ENCODE peak calls at places on chromosomes 11 and 22, in five cellular contexts. T is GM23248; X is fibroblast of lung; E is CD8-positive, alpha-beta T cell; F is prostate gland. G is an unnamed sample. For H3K36me3, the result is how much of the 10 kb centered on the place peaks cover.

GRCh38 chr11:78941226-78941851 is 366.7 kb upstream of the NARS2 start:
- DNase-seq in F (no peak), T (no peak), X (no peak), E (no peak), G (no peak)

GRCh38 chr22:30195245-30196140 is 51.1 kb downstream of the LIF start:
- DNase-seq in E (no peak), X (peak), T (peak), F (no peak), G (peak)

GRCh38 chr11:13009921-13010736 is 1.0 kb downstream of the RASSF10 start:
- DNase-seq in X (peak), T (peak), F (no peak), E (no peak), G (peak)

GRCh38 chr11:35290876-35291275 is 128.5 kb downstream of the SLC1A2 start:
- DNase-seq in X (no peak), F (no peak), E (no peak), T (no peak), G (no peak)

GRCh38 chr11:23948831-23949230 is 548.0 kb upstream of the LUZP2 start:
- DNase-seq in X (no peak), T (no peak), E (no peak), F (no peak), G (no peak)

GRCh38 chr11:125263268-125263790 is 98.8 kb downstream of the PKNOX2 start:
- DNase-seq in X (peak), E (no peak), T (peak), F (no peak), G (peak)

GRCh38 chr11:70948855-70949551 is 303.4 kb downstream of the SHANK2 start:
- DNase-seq in T (no peak), E (no peak), F (no peak), X (no peak), G (no peak)

GRCh38 chr11:72227316-72228228 is 3.0 kb downstream of the INPPL1 start:
- DNase-seq in X (peak), T (peak), E (no peak), F (no peak), G (no peak)

GRCh38 chr11:30914143-30914762 is 328.1 kb upstream of the MPPED2 start:
- DNase-seq in F (peak), E (no peak), X (peak), T (peak), G (peak)

GRCh38 chr11:6625156-6625831 is 6.1 kb upstream of the TPP1 start:
- DNase-seq in E (no peak), T (no peak), X (no peak), F (no peak), G (no peak)

GRCh38 chr11:34198523-34198922 is 93.1 kb downstream of the NAT10 start:
- DNase-seq in T (peak), X (no peak), F (no peak), E (peak), G (no peak)

GRCh38 chr11:76139317-76139716 is 67.0 kb downstream of the WNT11 start:
- DNase-seq in X (no peak), E (no peak), F (no peak), T (no peak), G (no peak)

GRCh38 chr11:113532697-113533424 is 57.7 kb upstream of the DRD2 start:
- DNase-seq in T (peak), X (peak), F (peak), E (peak), G (peak)

DNA sequence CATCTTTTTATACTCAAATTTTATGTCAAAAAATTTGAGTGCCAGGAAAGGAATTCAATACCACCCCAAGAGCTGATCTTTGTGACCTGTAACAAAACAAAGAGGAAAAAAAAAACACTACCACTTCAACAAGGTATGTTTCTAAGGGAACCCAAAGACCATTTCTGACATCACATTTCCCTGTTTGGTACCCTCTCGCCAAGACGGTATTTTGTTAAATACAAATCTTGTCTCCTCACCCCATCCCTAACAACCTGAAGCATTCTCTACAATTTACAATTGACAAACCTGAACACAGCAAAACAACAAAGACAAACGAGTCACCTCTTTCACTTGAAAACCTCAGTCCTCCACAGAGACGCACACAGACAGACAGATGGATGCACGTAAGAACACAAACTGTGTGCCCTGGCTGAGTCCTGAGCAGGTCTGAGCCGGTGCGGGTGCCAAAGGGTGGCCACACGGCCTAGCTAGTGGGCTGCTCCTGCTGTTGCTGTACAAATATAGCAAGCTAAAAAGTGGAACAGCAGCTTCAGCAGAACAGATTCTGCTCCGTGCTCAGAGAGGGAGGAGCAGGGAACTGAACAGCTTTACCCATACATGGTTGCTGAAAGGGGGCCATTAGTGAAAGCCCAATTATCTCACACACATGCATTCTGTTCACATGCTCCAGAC is 28.6 kb downstream of the CELF1 start:
- DNase-seq in F (peak), X (no peak), E (no peak), T (peak), G (no peak)
- H3K4me3 ChIP-seq in F (no peak), X (no peak), E (no peak), T (peak), G (no peak)

GRCh38 chr11:64766881-64767280 is 7.1 kb upstream of the PYGM start:
- DNase-seq in E (no peak), X (no peak), F (no peak), T (no peak), G (no peak)
- H3K36me3 ChIP-seq in E (half or more), X (half or more), F (under half), T (half or more), G (half or more)

GRCh38 chr11:43556892-43557291 is 123.6 kb upstream of the HSD17B12 start:
- DNase-seq in F (no peak), T (no peak), X (no peak), E (no peak), G (no peak)
- H3K4me3 ChIP-seq in F (no peak), T (no peak), X (no peak), E (no peak), G (no peak)

DNA sequence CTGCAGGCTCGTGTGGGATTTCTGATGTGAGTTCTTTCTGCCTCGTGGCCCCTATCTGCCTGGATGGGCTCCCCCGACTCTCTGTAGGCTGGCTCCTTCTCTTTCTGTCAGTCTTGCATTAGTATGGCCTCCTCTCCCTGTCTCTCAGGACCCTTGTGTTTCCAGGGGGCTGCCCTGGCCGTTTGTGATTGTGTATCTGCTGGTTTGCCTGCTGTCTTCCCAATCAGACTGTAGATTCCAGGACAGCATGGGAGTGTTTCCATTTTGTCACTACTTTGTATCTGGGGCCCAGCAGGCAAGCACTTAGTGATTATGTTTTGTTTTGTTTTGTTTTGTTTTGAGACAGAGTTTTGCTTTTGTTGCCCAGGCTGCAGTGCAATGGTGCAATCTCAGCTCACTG is 25.6 kb downstream of the SNAP29 start:
- DNase-seq in T (no peak), F (no peak), X (no peak), E (no peak), G (no peak)
- H3K36me3 ChIP-seq in T (under half), F (under half), X (under half), E (under half), G (under half)

DNA sequence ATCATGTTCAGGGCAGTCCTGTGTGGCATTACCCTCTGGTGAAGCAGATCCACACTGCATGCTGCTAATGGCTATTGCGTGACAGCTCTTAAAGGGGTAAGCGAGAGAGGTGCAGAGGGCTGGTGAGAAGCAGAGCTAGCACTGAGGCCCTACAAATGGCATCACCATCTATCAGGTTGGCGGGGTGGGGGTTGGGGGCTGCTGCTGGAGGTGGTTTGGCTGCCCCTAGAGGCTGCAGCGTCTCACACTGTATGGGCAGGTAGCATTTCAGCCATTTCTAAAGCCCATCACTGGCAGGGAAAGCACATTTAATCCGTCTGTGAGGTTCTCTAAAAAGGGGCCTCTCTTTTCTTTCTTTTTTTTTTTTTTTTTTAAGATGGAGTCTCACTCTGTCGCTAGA is 16.8 kb upstream of the TMA7B start:
- DNase-seq in X (no peak), E (peak), T (no peak), F (no peak), G (no peak)
- H3K4me3 ChIP-seq in X (no peak), E (no peak), T (no peak), F (no peak), G (no peak)

DNA sequence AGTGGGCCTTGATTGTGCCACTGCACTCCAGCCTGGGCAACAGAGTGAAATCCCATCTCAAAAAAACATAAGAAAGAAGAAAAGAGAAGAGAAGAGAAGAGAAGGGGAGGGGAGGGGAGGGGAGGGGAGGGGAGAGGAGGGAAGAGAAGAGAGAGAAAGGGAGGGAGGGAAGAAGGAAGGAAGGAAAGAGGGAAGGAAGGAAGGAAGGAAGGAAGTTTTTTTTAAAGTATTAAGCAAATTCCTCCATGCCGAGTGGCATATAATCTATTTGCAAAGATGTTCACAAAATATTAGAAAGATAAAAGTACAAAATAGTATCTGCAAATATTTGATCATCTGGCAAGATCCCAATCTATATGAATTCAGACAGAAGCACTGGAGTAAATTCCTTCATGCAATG is 10.5 kb upstream of the CFAP300 start:
- DNase-seq in F (no peak), X (no peak), T (no peak), E (no peak), G (no peak)
- H3K36me3 ChIP-seq in F (under half), X (under half), T (under half), E (under half), G (under half)

GRCh38 chr11:93034031-93034430 is 64.6 kb downstream of the MTNR1B start:
- DNase-seq in E (no peak), X (peak), T (no peak), F (no peak), G (no peak)
- H3K4me3 ChIP-seq in E (no peak), X (no peak), T (no peak), F (no peak), G (no peak)

GRCh38 chr11:47171856-47172255 is 4.8 kb downstream of the ARFGAP2 start:
- DNase-seq in X (no peak), T (no peak), F (no peak), E (no peak), G (no peak)

GRCh38 chr11:47175746-47176327 is 842 bp downstream of the ARFGAP2 start:
- DNase-seq in F (no peak), T (no peak), E (no peak), X (no peak), G (no peak)

GRCh38 chr11:47172740-47173139 is 3.9 kb downstream of the ARFGAP2 start:
- DNase-seq in X (no peak), T (no peak), F (no peak), E (no peak), G (no peak)

GRCh38 chr11:47166368-47166767 is 10.3 kb downstream of the ARFGAP2 start:
- DNase-seq in F (no peak), E (no peak), X (no peak), T (no peak), G (no peak)

DNA sequence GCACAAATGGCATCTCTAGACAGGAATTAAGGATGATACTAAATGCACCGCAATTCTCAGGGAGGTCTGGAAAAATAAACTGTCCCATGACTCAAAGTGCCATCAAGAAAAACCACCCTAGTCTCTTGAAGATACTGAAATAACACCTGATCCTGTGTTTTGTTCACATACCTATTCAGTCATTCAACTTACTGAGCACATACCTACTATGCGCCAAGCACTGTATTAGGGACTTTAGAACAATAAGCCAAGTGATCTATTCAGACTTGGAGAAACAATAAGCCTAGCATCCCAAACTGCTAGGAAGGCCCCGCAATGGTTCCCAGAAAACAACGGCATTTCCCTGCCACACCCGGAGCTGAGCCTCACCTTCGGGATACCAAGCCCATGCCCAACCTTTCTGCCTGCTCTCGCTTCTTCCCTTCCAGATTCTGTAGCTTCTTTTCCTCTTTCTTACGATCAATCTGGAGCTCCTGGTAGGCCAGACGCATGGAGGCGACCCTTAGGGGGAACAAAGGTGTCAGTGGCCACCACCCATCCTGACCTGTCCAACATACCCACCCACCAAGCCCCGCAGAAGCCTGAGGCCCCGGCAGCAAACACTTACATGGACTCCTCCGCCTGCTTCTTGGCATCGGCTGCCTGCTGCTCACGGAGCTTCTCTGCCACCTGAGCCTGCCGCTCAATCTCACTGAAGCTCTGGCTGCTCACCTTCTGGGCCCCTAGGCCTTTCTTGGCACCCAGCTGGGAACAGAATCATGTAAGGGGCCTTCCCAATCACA is 5.4 kb downstream of the ARFGAP2 start:
- DNase-seq in F (no peak), X (no peak), T (no peak), E (no peak), G (no peak)
- H3K36me3 ChIP-seq in F (under half), X (under half), T (under half), E (half or more), G (half or more)

DNA sequence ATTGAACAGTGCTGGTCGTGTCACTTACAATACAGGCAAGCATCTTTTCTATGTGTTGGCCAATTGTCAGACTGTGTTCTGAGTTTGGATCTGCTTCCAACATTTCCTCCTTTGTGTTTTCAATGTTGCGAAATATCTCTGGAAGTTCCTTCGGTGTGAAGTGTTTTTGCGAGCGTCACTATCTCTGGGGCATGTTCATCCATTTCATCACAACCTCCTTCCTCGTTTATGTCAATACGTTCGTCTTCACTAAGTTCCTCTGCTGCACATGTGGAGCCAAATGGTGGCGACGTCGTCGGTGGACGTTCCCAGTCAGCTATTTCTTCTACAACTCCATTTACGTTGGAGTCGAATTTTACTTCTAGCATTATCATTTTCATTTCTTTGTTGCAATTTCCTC is 100.2 kb upstream of the LMO1 start:
- DNase-seq in F (no peak), E (no peak), X (no peak), T (peak), G (no peak)
- H3K4me3 ChIP-seq in F (no peak), E (no peak), X (no peak), T (no peak), G (no peak)

DNA sequence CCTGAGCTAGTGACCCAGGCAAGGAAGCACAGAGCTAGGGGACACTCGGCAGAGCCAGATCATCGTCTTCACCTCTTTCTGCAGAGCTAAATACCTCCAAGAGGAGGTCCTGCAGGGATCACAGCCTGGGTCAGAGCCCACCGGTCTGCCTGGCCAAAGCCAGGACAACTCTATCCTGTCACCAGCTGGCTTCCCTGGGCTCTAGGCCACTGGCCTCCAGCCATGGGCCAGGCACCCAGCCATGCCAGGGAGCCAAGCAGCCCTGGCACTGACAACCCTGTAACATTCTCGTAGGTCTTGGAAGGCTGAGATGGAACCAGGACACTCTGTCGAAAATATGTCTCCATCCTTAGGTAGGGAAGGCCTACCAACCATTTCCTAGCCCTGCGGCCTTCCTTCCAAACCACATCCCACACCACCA is 270.1 kb downstream of the BUD13 start:
- DNase-seq in E (no peak), T (no peak), F (no peak), X (no peak), G (no peak)
- H3K36me3 ChIP-seq in E (under half), T (under half), F (under half), X (under half), G (under half)

G was measured in MG63.